ENCODE peak calls at places on chromosomes 7 and 10, in nine cellular contexts. Z is T-helper 17 cell, C is SK-N-SH, E is AG09319, N is mesothelial cell of epicardium, G is WERI-Rb-1, W is NCI-H1092 treated with DMSO at 0.1 percent for 48 hours, R is brain microvascular endothelial cell, V is endothelial cell. P is an unnamed sample.

GRCh38 chr7:2691223-2691818 is 3.3 kb downstream of the AMZ1 start:
- DNase-seq in Z (no peak), N (no peak), C (no peak), V (no peak), R (no peak), G (no peak), E (no peak), W (no peak), P (no peak)

GRCh38 chr7:128052404-128052803 is 21.2 kb upstream of the LRRC4 start:
- DNase-seq in Z (no peak), G (no peak), C (no peak), N (no peak), W (no peak), V (no peak), R (no peak), E (no peak), P (no peak)

GRCh38 chr10:47369251-47369894 is 14.7 kb downstream of the ZNF488 start:
- DNase-seq in E (no peak), R (no peak), C (no peak), N (no peak), G (no peak), V (no peak), W (no peak), Z (no peak), P (no peak)

GRCh38 chr10:116810895-116811294 is 38.4 kb upstream of the ENO4 start:
- DNase-seq in E (no peak), R (no peak), N (no peak), W (no peak), C (no peak), Z (no peak), V (no peak), G (no peak), P (no peak)

GRCh38 chr10:107930037-107930436 is 765.5 kb upstream of the SORCS1 start:
- DNase-seq in G (no peak), R (no peak), E (no peak), C (no peak), Z (no peak), W (no peak), V (no peak), N (no peak), P (no peak)

GRCh38 chr10:33889371-33889770 is 554.9 kb upstream of the NRP1 start:
- DNase-seq in Z (no peak), G (no peak), C (no peak), V (no peak), R (no peak), N (no peak), W (no peak), E (no peak), P (no peak)

GRCh38 chr7:139620676-139621344 is 97.3 kb downstream of the CLEC2L start:
- DNase-seq in G (peak; percentile 64), Z (peak; percentile 30), N (no peak), V (peak; percentile 68), C (peak; percentile 67), R (no peak), W (peak; percentile 17), E (no peak), P (peak; percentile 33)

GRCh38 chr7:130409067-130409721 is 28.9 kb downstream of the CPA1 start:
- DNase-seq in E (no peak), N (no peak), W (peak; percentile 88), V (no peak), Z (no peak), G (no peak), R (no peak), C (peak; percentile 36), P (peak; percentile 43)

GRCh38 chr10:29740981-29741545 is 106.3 kb upstream of the SVIL start:
- DNase-seq in R (no peak), W (no peak), C (peak; percentile 27), E (no peak), G (no peak), V (no peak), N (no peak), Z (no peak), P (no peak)

GRCh38 chr7:148464932-148465331 is 125.6 kb upstream of the C7orf33 start:
- DNase-seq in Z (no peak), W (no peak), R (no peak), V (no peak), G (no peak), E (no peak), C (no peak), N (no peak), P (no peak)

GRCh38 chr7:108045154-108045553 is 42.2 kb upstream of the LAMB1 start:
- DNase-seq in G (no peak), C (no peak), N (no peak), W (no peak), E (no peak), R (peak; percentile 24), Z (no peak), V (no peak), P (no peak)

GRCh38 chr10:132106431-132106830 is 40.7 kb downstream of the JAKMIP3 start:
- DNase-seq in C (no peak), Z (no peak), G (no peak), V (no peak), N (no peak), W (no peak), R (no peak), E (no peak), P (no peak)

GRCh38 chr7:115221484-115221883 is 299.6 kb downstream of the MDFIC start:
- DNase-seq in R (no peak), W (no peak), N (no peak), Z (no peak), G (no peak), E (no peak), C (no peak), V (no peak), P (no peak)

GRCh38 chr10:102457591-102458150 is 6.3 kb upstream of the C10orf95 start:
- DNase-seq in C (no peak), R (no peak), Z (no peak), V (no peak), E (no peak), N (no peak), G (no peak), W (no peak), P (no peak)

GRCh38 chr7:96534221-96534620 is 175.4 kb downstream of the SEM1 start:
- DNase-seq in G (no peak), E (no peak), W (no peak), V (no peak), C (no peak), Z (no peak), R (no peak), N (no peak), P (no peak)

GRCh38 chr7:99752354-99752753 is 17.4 kb upstream of the CYP3A7 start:
- DNase-seq in N (no peak), Z (no peak), V (no peak), E (no peak), W (no peak), R (no peak), G (no peak), C (no peak), P (no peak)

GRCh38 chr7:147276783-147277370 is 1160.3 kb downstream of the CNTNAP2 start:
- DNase-seq in N (no peak), V (no peak), C (no peak), R (no peak), Z (no peak), W (peak; percentile 69), E (no peak), G (no peak), P (peak; percentile 96)

GRCh38 chr7:99842926-99843325 is 15.1 kb downstream of the CYP3A43 start:
- DNase-seq in E (no peak), V (no peak), Z (no peak), R (no peak), N (no peak), C (no peak), W (no peak), G (no peak), P (no peak)

GRCh38 chr7:7207876-7208275 is 25.5 kb downstream of the C1GALT1 start:
- DNase-seq in N (no peak), C (no peak), V (no peak), G (no peak), E (no peak), W (no peak), R (no peak), Z (no peak), P (no peak)

GRCh38 chr10:110051487-110051886 is 43.7 kb downstream of the ADD3 start:
- DNase-seq in C (no peak), G (no peak), Z (no peak), E (no peak), N (no peak), V (no peak), R (no peak), W (no peak), P (no peak)

GRCh38 chr7:121908042-121908441 is 35.1 kb downstream of the PTPRZ1 start:
- DNase-seq in N (no peak), R (no peak), G (no peak), C (no peak), Z (no peak), V (no peak), E (no peak), W (no peak), P (no peak)

GRCh38 chr7:1229334-1229935 is 3.2 kb upstream of the UNCX start:
- DNase-seq in E (no peak), R (no peak), C (peak; percentile 75), V (no peak), N (no peak), Z (no peak), W (no peak), G (no peak), P (no peak)

GRCh38 chr10:69632516-69633199 is 2.6 kb downstream of the FAM241B start:
- DNase-seq in N (no peak), W (no peak), V (no peak), Z (no peak), E (no peak), C (no peak), G (no peak), R (no peak), P (no peak)

GRCh38 chr7:43294080-43294630 is 181.7 kb downstream of the HECW1 start:
- DNase-seq in Z (no peak), C (no peak), V (no peak), G (no peak), N (no peak), E (peak; percentile 12), R (peak; percentile 88), W (no peak), P (no peak)